ENCODE peak calls at places on chromosomes 11 and 22, in nine cellular contexts. R is Peyer's patch, O is nephron progenitor cell, F is neural crest cell, H is OCI-LY7, Z is fibroblast of pulmonary artery, P is coronary artery, T is AG09319, X is pancreas. J is an unnamed sample.

GRCh38 chr11:101127348-101127698 is 2.3 kb downstream of the PGR start:
- DNase-seq in P (peak), Z (no peak), O (peak), R (no peak), F (peak), H (no peak), T (no peak), X (peak), J (no peak)

GRCh38 chr11:85236211-85236610 is 390.9 kb downstream of the DLG2 start:
- DNase-seq in R (no peak), P (no peak), Z (no peak), T (no peak), X (no peak), F (no peak), H (no peak), O (no peak), J (no peak)

GRCh38 chr22:39110631-39111561 is 13.9 kb downstream of the APOBEC3H start:
- DNase-seq in T (no peak), F (no peak), R (no peak), H (peak), O (no peak), Z (no peak), P (no peak), X (no peak), J (no peak)

GRCh38 chr11:75100314-75100713 is 3.6 kb upstream of the OR2AT4 start:
- DNase-seq in Z (peak), P (no peak), H (peak), X (no peak), O (no peak), F (no peak), T (no peak), R (no peak), J (peak)

GRCh38 chr11:118339281-118340045 is 3.0 kb downstream of the CD3D start:
- DNase-seq in H (no peak), P (no peak), F (no peak), O (no peak), R (no peak), T (no peak), X (no peak), Z (no peak), J (no peak)

GRCh38 chr22:19996694-19997384 is 19.8 kb downstream of the ARVCF start:
- DNase-seq in P (no peak), T (no peak), Z (no peak), O (no peak), F (no peak), H (no peak), R (no peak), X (peak), J (no peak)

GRCh38 chr11:72321381-72321996 is 77.5 kb upstream of the PHOX2A start:
- DNase-seq in Z (peak), F (no peak), H (no peak), T (no peak), R (no peak), P (no peak), X (no peak), O (no peak), J (no peak)

GRCh38 chr22:45164217-45165123 is 745 bp downstream of the NUP50 start:
- DNase-seq in H (peak), O (peak), T (no peak), F (peak), X (peak), Z (peak), P (no peak), R (peak), J (no peak)

GRCh38 chr11:33910261-33910959 is 18.5 kb upstream of the LMO2 start:
- DNase-seq in O (no peak), T (no peak), Z (no peak), X (no peak), R (no peak), P (no peak), H (no peak), F (no peak), J (no peak)

GRCh38 chr11:122007611-122008071 is 108.4 kb downstream of the BLID start:
- DNase-seq in H (no peak), F (no peak), P (no peak), X (no peak), Z (peak), R (no peak), O (no peak), T (no peak), J (no peak)

DNA sequence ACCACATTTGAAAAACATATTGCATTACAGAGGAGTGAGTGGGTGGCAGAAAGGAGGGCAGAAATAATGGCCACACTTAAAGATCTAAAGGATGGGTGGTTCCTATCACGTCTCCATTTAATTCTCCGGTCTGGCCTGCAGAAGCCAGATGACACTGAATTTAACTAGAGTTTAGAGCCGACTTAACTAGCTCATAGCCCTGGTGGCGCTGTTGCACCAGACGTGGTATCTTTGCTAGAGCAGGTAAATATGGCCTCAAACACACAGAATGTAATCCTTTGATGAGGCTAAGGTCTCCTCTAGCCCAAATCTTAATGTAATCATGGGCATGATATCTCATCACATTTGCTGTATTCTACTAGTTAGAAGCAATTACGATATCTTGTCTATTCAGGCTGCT is 51.5 kb upstream of the GAL start:
- DNase-seq in T (peak), O (peak), H (peak), P (no peak), F (peak), R (no peak), X (no peak), Z (peak), J (no peak)
- TF ChIP-seq CTCF in T (peak), O (peak), H (peak), P (no peak), F (peak), R (peak), X (no peak), Z (peak), J (peak)

DNA sequence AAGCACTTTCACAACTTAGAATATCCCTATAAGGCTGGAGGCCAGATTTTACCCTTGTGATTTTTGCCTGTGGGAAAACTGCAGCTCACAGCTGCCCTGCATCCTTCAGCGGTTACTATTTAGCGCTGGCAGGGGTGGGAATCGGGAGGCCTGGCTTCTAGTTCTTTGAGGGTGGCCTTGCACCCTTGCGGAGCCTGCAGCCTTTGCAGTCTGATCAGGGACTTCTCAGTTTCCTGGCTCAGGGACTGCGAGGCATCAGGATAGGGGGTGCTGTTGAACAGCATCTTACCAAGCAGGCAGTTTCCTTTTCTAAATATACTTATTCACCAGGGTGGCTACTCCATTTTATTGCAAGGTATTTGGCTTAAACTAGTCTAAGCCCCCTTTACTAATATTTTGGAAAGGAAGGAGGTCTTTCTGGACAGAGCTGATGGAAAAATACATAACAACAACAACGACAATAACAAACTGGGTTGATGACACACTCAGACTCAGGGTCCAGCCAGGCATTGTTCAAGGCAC is 2.9 kb upstream of the APOA1 start:
- DNase-seq in H (peak), R (no peak), X (no peak), F (no peak), T (no peak), P (no peak), Z (peak), O (no peak), J (no peak)
- TF ChIP-seq CTCF in H (peak), R (no peak), X (no peak), F (no peak), T (peak), P (no peak), Z (peak), O (no peak), J (no peak)

GRCh38 chr22:25212337-25212736 is 7.1 kb upstream of the CRYBB2 start:
- DNase-seq in T (no peak), R (no peak), P (no peak), Z (no peak), H (no peak), F (no peak), O (no peak), X (no peak), J (no peak)
- TF ChIP-seq CTCF in T (no peak), R (no peak), P (no peak), Z (no peak), H (no peak), F (no peak), O (no peak), X (no peak), J (no peak)

GRCh38 chr11:94602430-94603372 is 35.5 kb downstream of the PIWIL4 start:
- DNase-seq in F (no peak), R (peak), H (peak), T (no peak), O (no peak), P (no peak), X (peak), Z (peak), J (peak)
- TF ChIP-seq CTCF in F (no peak), R (no peak), H (peak), T (no peak), O (no peak), P (no peak), X (peak), Z (peak), J (no peak)

GRCh38 chr11:36130401-36130800 is 158.8 kb downstream of the COMMD9 start:
- DNase-seq in O (no peak), Z (no peak), F (no peak), P (no peak), H (no peak), X (no peak), R (no peak), T (no peak), J (no peak)

GRCh38 chr11:36127550-36127949 is 161.7 kb downstream of the COMMD9 start:
- DNase-seq in P (no peak), O (no peak), R (no peak), F (no peak), T (no peak), H (no peak), X (no peak), Z (no peak), J (no peak)

GRCh38 chr11:36129955-36130354 is 159.3 kb downstream of the COMMD9 start:
- DNase-seq in F (no peak), O (no peak), H (no peak), Z (no peak), X (no peak), R (no peak), P (no peak), T (no peak), J (no peak)

GRCh38 chr11:36123353-36124220 is 165.6 kb downstream of the COMMD9 start:
- DNase-seq in Z (no peak), H (no peak), O (no peak), T (no peak), F (no peak), P (no peak), R (no peak), X (no peak), J (no peak)

DNA sequence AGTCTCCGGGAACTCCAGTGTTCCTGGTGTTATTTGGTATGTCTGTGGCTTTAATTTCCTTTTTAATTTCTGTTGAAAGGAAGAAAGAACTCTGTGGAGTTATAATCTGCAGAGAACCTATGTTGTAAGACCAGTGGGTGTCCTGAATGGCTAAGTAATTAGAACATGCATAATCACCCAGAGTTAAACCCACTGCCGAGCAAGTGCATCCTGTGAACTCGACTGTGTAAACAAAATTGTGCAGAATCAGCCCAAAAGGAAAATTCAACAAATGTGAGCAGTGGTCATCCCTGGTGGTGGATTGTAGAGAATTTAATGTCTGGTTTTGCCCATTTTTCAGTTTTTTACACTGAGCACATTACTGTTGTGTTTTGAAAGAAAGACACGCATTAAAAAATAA is 162.5 kb downstream of the COMMD9 start:
- DNase-seq in H (no peak), R (no peak), F (no peak), Z (no peak), P (no peak), X (no peak), T (no peak), O (no peak), J (no peak)
- TF ChIP-seq CTCF in H (no peak), R (no peak), F (no peak), Z (no peak), P (no peak), X (no peak), T (no peak), O (no peak), J (no peak)

DNA sequence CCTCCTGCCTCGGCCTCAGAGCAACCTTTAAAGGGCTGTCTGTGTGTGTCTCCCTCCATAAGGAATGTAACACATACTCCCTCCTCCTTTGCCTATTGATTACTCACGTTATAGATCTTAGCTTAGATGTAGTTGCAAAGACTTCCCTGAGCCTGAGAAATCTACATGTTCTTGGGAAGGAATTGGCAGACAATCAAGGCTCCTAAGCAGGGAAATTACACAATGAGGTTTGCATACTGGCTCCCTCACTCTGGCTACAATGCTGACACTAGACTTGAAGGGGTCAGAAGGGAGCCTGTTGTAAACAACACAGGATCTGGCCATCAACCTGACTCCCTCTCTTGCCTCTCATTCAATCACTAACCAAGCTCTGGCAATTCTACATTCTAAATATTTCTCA is 5.2 kb upstream of the OLFML1 start:
- DNase-seq in T (peak), Z (peak), O (no peak), X (no peak), R (no peak), F (no peak), P (no peak), H (no peak), J (no peak)
- TF ChIP-seq CTCF in T (no peak), Z (no peak), O (no peak), X (no peak), R (no peak), F (no peak), P (no peak), H (no peak), J (no peak)